ENCODE peak calls at places on chromosomes 16 and 17, in four cellular contexts. O is amniotic stem cell, M is T-helper 1 cell, B is RCC 7860. E is an unnamed sample.

GRCh38 chr17:57257911-57258885 is 1.9 kb downstream of the MSI2 start:
- DNase-seq in B (no peak), O (no peak), M (no peak), E (no peak)

GRCh38 chr17:40025991-40026815 is 11.0 kb downstream of the CSF3 start:
- DNase-seq in B (no peak), M (peak), O (no peak), E (no peak)

GRCh38 chr16:13926507-13926906 is 6.6 kb downstream of the ERCC4 start:
- DNase-seq in O (no peak), B (no peak), M (no peak), E (no peak)

GRCh38 chr17:2239882-2240430 is 63.6 kb downstream of the SMG6 start:
- DNase-seq in O (peak), M (peak), B (peak), E (no peak)

GRCh38 chr16:72099377-72099818 is 5.8 kb downstream of the DHX38 start:
- DNase-seq in M (peak), O (no peak), B (peak), E (peak)

GRCh38 chr17:20941872-20942271 is 100.9 kb downstream of the USP22 start:
- DNase-seq in M (no peak), B (no peak), O (no peak), E (no peak)

GRCh38 chr16:25014500-25015147 is 545 bp downstream of the ARHGAP17 start:
- DNase-seq in B (peak), O (no peak), M (no peak), E (peak)

GRCh38 chr17:27904534-27904933 is 11.4 kb upstream of the LYRM9 start:
- DNase-seq in B (no peak), O (no peak), M (no peak), E (no peak)

GRCh38 chr16:77729951-77730350 is 7.6 kb downstream of the NUDT7 start:
- DNase-seq in O (no peak), M (no peak), B (no peak), E (no peak)

GRCh38 chr16:56944954-56945839 is 13.3 kb downstream of the HERPUD1 start:
- DNase-seq in O (no peak), M (peak), B (no peak), E (no peak)

GRCh38 chr17:336110-337021 is 16.2 kb downstream of the RPH3AL start:
- DNase-seq in M (no peak), O (no peak), B (no peak), E (no peak)

GRCh38 chr17:43766413-43767052 is 7.9 kb upstream of the SOST start:
- DNase-seq in O (no peak), B (no peak), M (peak), E (peak)

GRCh38 chr16:78673884-78674283 is 574.4 kb downstream of the WWOX start:
- DNase-seq in B (no peak), M (no peak), O (no peak), E (no peak)

GRCh38 chr17:80474933-80475915 is 1.2 kb downstream of the NPTX1 start:
- DNase-seq in B (no peak), O (no peak), M (no peak), E (no peak)

GRCh38 chr16:1127971-1128715 is 24.8 kb upstream of the CACNA1H start:
- DNase-seq in B (no peak), M (no peak), O (no peak), E (no peak)

GRCh38 chr16:17313085-17313611 is 157.6 kb downstream of the XYLT1 start:
- DNase-seq in M (no peak), O (no peak), B (no peak), E (no peak)

GRCh38 chr17:38867179-38867994 is 2.5 kb upstream of the LASP1 start:
- DNase-seq in B (peak), M (peak), O (peak), E (peak)

GRCh38 chr17:4771519-4772234 is at the start of gene TM4SF5:
- DNase-seq in B (peak), M (peak), O (no peak), E (no peak)

GRCh38 chr16:17835118-17835949 is 364.6 kb upstream of the XYLT1 start:
- DNase-seq in O (no peak), B (no peak), M (no peak), E (no peak)

GRCh38 chr17:28252436-28252835 is 66.6 kb upstream of the TMEM97 start:
- DNase-seq in B (no peak), O (no peak), M (no peak), E (no peak)

GRCh38 chr16:74774223-74775139 is at the start of gene FA2H:
- DNase-seq in O (no peak), M (peak), B (peak), E (peak)

GRCh38 chr17:16384557-16384956 is 3.7 kb downstream of the UBB start:
- DNase-seq in B (no peak), M (no peak), O (no peak), E (no peak)

GRCh38 chr17:51000835-51001638 is 119.6 kb downstream of the SPAG9 start:
- DNase-seq in O (peak), M (peak), B (peak), E (no peak)

GRCh38 chr16:24525970-24526559 is 13.3 kb upstream of the RBBP6 start:
- DNase-seq in O (no peak), M (no peak), B (no peak), E (no peak)

GRCh38 chr16:21526923-21527807 is 72.2 kb upstream of the METTL9 start:
- DNase-seq in B (no peak), M (no peak), O (no peak), E (no peak)

GRCh38 chr16:56774009-56774408 is 44.1 kb downstream of the NUP93 start:
- DNase-seq in M (no peak), O (no peak), B (no peak), E (no peak)

GRCh38 chr16:68909099-68909733 is 65.9 kb downstream of the TANGO6 start:
- DNase-seq in B (no peak), O (no peak), M (no peak), E (no peak)

GRCh38 chr17:40614431-40615294 is 33.0 kb downstream of the SMARCE1 start:
- DNase-seq in M (no peak), B (no peak), O (no peak), E (no peak)

GRCh38 chr17:80836971-80837481 is 154.6 kb upstream of the CHMP6 start:
- DNase-seq in B (no peak), O (no peak), M (no peak), E (no peak)

E was measured in T-helper 9 cell.